ENCODE peak calls at places on chromosomes 6 and 20, in six cellular contexts. One of them, this sample, is unnamed.

GRCh38 chr6:159609813-159610212 is 83.2 kb downstream of the SOD2 start:
- DNase-seq in activated CD8-positive, alpha-beta memory T cell treated with anti-CD3 and anti-CD28 coated beads for 24 hours: no peak
- DNase-seq in mesendoderm: no peak
- DNase-seq in cardiac fibroblast: peak; percentile 33
- DNase-seq in HTR-8/SVneo: no peak
- DNase-seq in skeletal muscle cell: no peak
- DNase-seq in this sample: no peak

GRCh38 chr20:15637971-15638754 is 935.1 kb downstream of the KIF16B start:
- DNase-seq in cardiac fibroblast: no peak
- DNase-seq in mesendoderm: peak; percentile 45
- DNase-seq in activated CD8-positive, alpha-beta memory T cell treated with anti-CD3 and anti-CD28 coated beads for 24 hours: no peak
- DNase-seq in skeletal muscle cell: no peak
- DNase-seq in HTR-8/SVneo: no peak
- DNase-seq in this sample: no peak

GRCh38 chr6:17904491-17905120 is 82.8 kb downstream of the KIF13A start:
- DNase-seq in skeletal muscle cell: no peak
- DNase-seq in activated CD8-positive, alpha-beta memory T cell treated with anti-CD3 and anti-CD28 coated beads for 24 hours: no peak
- DNase-seq in mesendoderm: no peak
- DNase-seq in cardiac fibroblast: no peak
- DNase-seq in HTR-8/SVneo: no peak
- DNase-seq in this sample: peak; percentile 86

GRCh38 chr6:36187446-36187845 is 9.1 kb upstream of the BRPF3 start:
- DNase-seq in cardiac fibroblast: peak; percentile 57
- DNase-seq in skeletal muscle cell: no peak
- DNase-seq in activated CD8-positive, alpha-beta memory T cell treated with anti-CD3 and anti-CD28 coated beads for 24 hours: no peak
- DNase-seq in mesendoderm: no peak
- DNase-seq in HTR-8/SVneo: no peak
- DNase-seq in this sample: no peak

GRCh38 chr20:21550587-21550986 is 36.7 kb upstream of the NKX2-2 start:
- DNase-seq in activated CD8-positive, alpha-beta memory T cell treated with anti-CD3 and anti-CD28 coated beads for 24 hours: no peak
- DNase-seq in cardiac fibroblast: no peak
- DNase-seq in HTR-8/SVneo: no peak
- DNase-seq in mesendoderm: no peak
- DNase-seq in skeletal muscle cell: no peak
- DNase-seq in this sample: no peak

GRCh38 chr6:56570434-56571359 is 72.0 kb downstream of the DST start:
- DNase-seq in cardiac fibroblast: peak; percentile 51
- DNase-seq in HTR-8/SVneo: peak; percentile 31
- DNase-seq in mesendoderm: peak; percentile 41
- DNase-seq in activated CD8-positive, alpha-beta memory T cell treated with anti-CD3 and anti-CD28 coated beads for 24 hours: no peak
- DNase-seq in skeletal muscle cell: no peak
- DNase-seq in this sample: peak; percentile 31

GRCh38 chr6:136657629-136658028 is 107.4 kb upstream of the MAP7 start:
- DNase-seq in cardiac fibroblast: no peak
- DNase-seq in mesendoderm: no peak
- DNase-seq in HTR-8/SVneo: no peak
- DNase-seq in skeletal muscle cell: no peak
- DNase-seq in activated CD8-positive, alpha-beta memory T cell treated with anti-CD3 and anti-CD28 coated beads for 24 hours: no peak
- DNase-seq in this sample: peak; percentile 36

GRCh38 chr6:3913077-3913957 is 64.1 kb downstream of the FAM50B start:
- DNase-seq in activated CD8-positive, alpha-beta memory T cell treated with anti-CD3 and anti-CD28 coated beads for 24 hours: no peak
- DNase-seq in mesendoderm: peak; percentile 37
- DNase-seq in HTR-8/SVneo: peak; percentile 78
- DNase-seq in skeletal muscle cell: peak; percentile 99
- DNase-seq in cardiac fibroblast: peak; percentile 98
- DNase-seq in this sample: peak; percentile 93

GRCh38 chr6:108518714-108519576 is 41.8 kb upstream of the FOXO3 start:
- DNase-seq in mesendoderm: peak; percentile 60
- DNase-seq in cardiac fibroblast: peak; percentile 39
- DNase-seq in activated CD8-positive, alpha-beta memory T cell treated with anti-CD3 and anti-CD28 coated beads for 24 hours: no peak
- DNase-seq in HTR-8/SVneo: no peak
- DNase-seq in skeletal muscle cell: no peak
- DNase-seq in this sample: peak; percentile 18

GRCh38 chr6:31572041-31572911 is at the start of gene LTA:
- DNase-seq in skeletal muscle cell: no peak
- DNase-seq in HTR-8/SVneo: no peak
- DNase-seq in activated CD8-positive, alpha-beta memory T cell treated with anti-CD3 and anti-CD28 coated beads for 24 hours: peak; percentile 93
- DNase-seq in mesendoderm: no peak
- DNase-seq in cardiac fibroblast: no peak
- DNase-seq in this sample: no peak

GRCh38 chr20:4782373-4782772 is 60.7 kb downstream of the PRND start:
- DNase-seq in HTR-8/SVneo: no peak
- DNase-seq in activated CD8-positive, alpha-beta memory T cell treated with anti-CD3 and anti-CD28 coated beads for 24 hours: no peak
- DNase-seq in cardiac fibroblast: no peak
- DNase-seq in mesendoderm: no peak
- DNase-seq in skeletal muscle cell: no peak
- DNase-seq in this sample: peak; percentile 3

GRCh38 chr6:98827295-98828159 is 6.8 kb upstream of the POU3F2 start:
- DNase-seq in HTR-8/SVneo: no peak
- DNase-seq in skeletal muscle cell: no peak
- DNase-seq in cardiac fibroblast: peak; percentile 17
- DNase-seq in mesendoderm: peak; percentile 78
- DNase-seq in activated CD8-positive, alpha-beta memory T cell treated with anti-CD3 and anti-CD28 coated beads for 24 hours: no peak
- DNase-seq in this sample: no peak

GRCh38 chr6:4208158-4208557 is 72.8 kb upstream of the ECI2 start:
- DNase-seq in cardiac fibroblast: no peak
- DNase-seq in activated CD8-positive, alpha-beta memory T cell treated with anti-CD3 and anti-CD28 coated beads for 24 hours: no peak
- DNase-seq in skeletal muscle cell: no peak
- DNase-seq in HTR-8/SVneo: no peak
- DNase-seq in mesendoderm: no peak
- DNase-seq in this sample: no peak

GRCh38 chr6:33620584-33621395 is at the start of gene ITPR3:
- DNase-seq in skeletal muscle cell: no peak
- DNase-seq in cardiac fibroblast: peak; percentile 90
- DNase-seq in mesendoderm: peak; percentile 43
- DNase-seq in HTR-8/SVneo: peak; percentile 83
- DNase-seq in activated CD8-positive, alpha-beta memory T cell treated with anti-CD3 and anti-CD28 coated beads for 24 hours: peak; percentile 91
- DNase-seq in this sample: peak; percentile 69

GRCh38 chr20:36214684-36215256 is 21.5 kb upstream of the AAR2 start:
- DNase-seq in activated CD8-positive, alpha-beta memory T cell treated with anti-CD3 and anti-CD28 coated beads for 24 hours: no peak
- DNase-seq in HTR-8/SVneo: peak; percentile 53
- DNase-seq in cardiac fibroblast: peak; percentile 49
- DNase-seq in skeletal muscle cell: no peak
- DNase-seq in mesendoderm: peak; percentile 69
- DNase-seq in this sample: peak; percentile 38

GRCh38 chr6:41199427-41200246 is 1.3 kb downstream of the TREML2 start:
- DNase-seq in mesendoderm: no peak
- DNase-seq in HTR-8/SVneo: no peak
- DNase-seq in activated CD8-positive, alpha-beta memory T cell treated with anti-CD3 and anti-CD28 coated beads for 24 hours: peak; percentile 73
- DNase-seq in skeletal muscle cell: no peak
- DNase-seq in cardiac fibroblast: no peak
- DNase-seq in this sample: no peak

GRCh38 chr6:82786251-82786650 is 279.4 kb downstream of the UBE3D start:
- DNase-seq in cardiac fibroblast: no peak
- DNase-seq in skeletal muscle cell: no peak
- DNase-seq in mesendoderm: no peak
- DNase-seq in activated CD8-positive, alpha-beta memory T cell treated with anti-CD3 and anti-CD28 coated beads for 24 hours: no peak
- DNase-seq in HTR-8/SVneo: no peak
- DNase-seq in this sample: no peak

GRCh38 chr6:95487817-95488216 is 89.5 kb upstream of the MANEA start:
- DNase-seq in mesendoderm: no peak
- DNase-seq in cardiac fibroblast: no peak
- DNase-seq in skeletal muscle cell: no peak
- DNase-seq in activated CD8-positive, alpha-beta memory T cell treated with anti-CD3 and anti-CD28 coated beads for 24 hours: no peak
- DNase-seq in HTR-8/SVneo: no peak
- DNase-seq in this sample: no peak

GRCh38 chr6:111782887-111783286 is 90.4 kb downstream of the FYN start:
- DNase-seq in HTR-8/SVneo: no peak
- DNase-seq in cardiac fibroblast: no peak
- DNase-seq in activated CD8-positive, alpha-beta memory T cell treated with anti-CD3 and anti-CD28 coated beads for 24 hours: no peak
- DNase-seq in mesendoderm: no peak
- DNase-seq in skeletal muscle cell: no peak
- DNase-seq in this sample: no peak

This sample was measured in fibroblast of villous mesenchyme.